ENCODE peak calls at places on chromosomes 2 and 18, in four cellular contexts. Z, A, G and K are unnamed samples.

GRCh38 chr2:28342081-28342967 is 50.3 kb upstream of the FOSL2 start:
- DNase-seq in Z (peak), A (peak), G (peak), K (peak)

GRCh38 chr2:82795446-82795845 is 1663.6 kb downstream of the SUCLG1 start:
- DNase-seq in Z (peak), A (peak), G (no peak), K (no peak)

GRCh38 chr2:2184549-2185249 is 146.4 kb downstream of the MYT1L start:
- DNase-seq in Z (no peak), A (no peak), G (no peak), K (no peak)

GRCh38 chr2:142841788-142842187 is 35.7 kb upstream of the KYNU start:
- DNase-seq in A (no peak), Z (peak), G (no peak), K (no peak)

GRCh38 chr2:218290316-218291261 is 1.7 kb downstream of the TMBIM1 start:
- DNase-seq in A (no peak), G (no peak), Z (no peak), K (no peak)

GRCh38 chr18:24987271-24987932 is 364.6 kb downstream of the ZNF521 start:
- DNase-seq in A (peak), Z (no peak), G (no peak), K (no peak)

GRCh38 chr2:234290671-234291070 is 206.2 kb downstream of the ARL4C start:
- DNase-seq in A (no peak), G (peak), Z (no peak), K (no peak)

GRCh38 chr2:47274054-47274779 is 119.1 kb upstream of the STPG4 start:
- DNase-seq in G (no peak), A (peak), Z (peak), K (no peak)

GRCh38 chr18:64929026-64929425 is 780.1 kb upstream of the LINC00305 start:
- DNase-seq in Z (no peak), A (peak), G (no peak), K (no peak)

GRCh38 chr18:76416935-76417334 is 78.1 kb downstream of the ZNF516 start:
- DNase-seq in G (no peak), A (peak), Z (peak), K (no peak)

GRCh38 chr2:215137741-215138340 is 585 bp downstream of the ABCA12 start:
- DNase-seq in G (no peak), A (peak), Z (peak), K (no peak)

GRCh38 chr18:41244751-41245150 is 710.3 kb upstream of the PIK3C3 start:
- DNase-seq in Z (no peak), A (no peak), G (no peak), K (no peak)

GRCh38 chr2:239116456-239117246 is 268.8 kb downstream of the TWIST2 start:
- DNase-seq in G (no peak), A (peak), Z (peak), K (no peak)

GRCh38 chr2:228599781-228600180 is 418.3 kb upstream of the SPHKAP start:
- DNase-seq in A (no peak), G (no peak), Z (no peak), K (no peak)

GRCh38 chr2:42758341-42758740 is 5.6 kb downstream of the OXER1 start:
- DNase-seq in Z (no peak), A (no peak), G (no peak), K (no peak)

GRCh38 chr2:224971214-224971613 is 71.1 kb downstream of the DOCK10 start:
- DNase-seq in G (peak), A (no peak), Z (no peak), K (peak)

GRCh38 chr2:141362311-141362710 is 768.5 kb downstream of the LRP1B start:
- DNase-seq in A (no peak), G (no peak), Z (no peak), K (no peak)

GRCh38 chr2:96863575-96864342 is 5.9 kb upstream of the ANKRD39 start:
- DNase-seq in A (no peak), Z (no peak), G (no peak), K (no peak)

GRCh38 chr2:96866586-96866985 is 3.3 kb downstream of the SEMA4C start:
- DNase-seq in G (no peak), Z (no peak), A (no peak), K (no peak)

GRCh38 chr2:96866149-96866548 is 3.7 kb downstream of the SEMA4C start:
- DNase-seq in A (no peak), G (no peak), Z (no peak), K (no peak)

GRCh38 chr2:96865654-96866053 is 4.2 kb downstream of the SEMA4C start:
- DNase-seq in A (no peak), Z (no peak), G (no peak), K (no peak)

DNA sequence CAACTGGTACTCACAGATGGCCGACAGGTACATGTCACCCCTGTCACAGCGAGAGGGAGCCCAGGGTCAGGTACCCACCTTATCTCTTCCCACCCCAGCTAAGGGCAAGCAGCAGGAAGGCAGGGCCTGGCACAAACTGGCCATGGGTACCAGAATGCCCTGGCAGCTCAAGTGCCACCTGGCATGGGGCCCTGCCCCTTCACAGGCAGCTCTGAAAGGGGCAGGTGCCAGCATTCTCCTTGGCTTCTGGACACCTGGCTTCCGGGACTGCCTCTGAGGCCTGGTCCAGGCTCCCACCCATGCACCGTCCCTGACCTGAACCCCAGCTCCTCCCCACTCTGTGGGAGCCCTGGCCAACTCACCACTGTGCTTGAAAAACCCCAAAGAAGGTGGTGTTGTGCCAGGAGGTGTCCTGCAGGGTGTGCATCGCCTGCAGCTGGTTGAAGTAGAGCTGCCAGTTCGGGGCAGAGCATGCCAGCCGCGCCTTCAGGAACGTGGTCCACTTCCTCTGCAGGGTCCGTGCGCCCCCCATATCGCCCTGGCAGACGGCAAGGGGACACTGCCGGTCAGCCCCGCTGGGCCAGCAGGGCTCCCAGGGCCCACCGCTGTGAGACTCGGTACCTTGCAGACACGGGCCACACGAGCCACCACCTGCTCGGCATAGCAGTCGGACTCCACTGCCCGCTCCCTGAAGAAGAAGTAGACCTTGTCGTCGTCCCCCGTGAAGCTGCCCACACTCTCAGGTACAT is 5.4 kb downstream of the SEMA4C start:
- DNase-seq in A (no peak), Z (no peak), G (peak), K (no peak)
- TF ChIP-seq CTCF in A (no peak), Z (no peak), G (no peak), K (no peak)

DNA sequence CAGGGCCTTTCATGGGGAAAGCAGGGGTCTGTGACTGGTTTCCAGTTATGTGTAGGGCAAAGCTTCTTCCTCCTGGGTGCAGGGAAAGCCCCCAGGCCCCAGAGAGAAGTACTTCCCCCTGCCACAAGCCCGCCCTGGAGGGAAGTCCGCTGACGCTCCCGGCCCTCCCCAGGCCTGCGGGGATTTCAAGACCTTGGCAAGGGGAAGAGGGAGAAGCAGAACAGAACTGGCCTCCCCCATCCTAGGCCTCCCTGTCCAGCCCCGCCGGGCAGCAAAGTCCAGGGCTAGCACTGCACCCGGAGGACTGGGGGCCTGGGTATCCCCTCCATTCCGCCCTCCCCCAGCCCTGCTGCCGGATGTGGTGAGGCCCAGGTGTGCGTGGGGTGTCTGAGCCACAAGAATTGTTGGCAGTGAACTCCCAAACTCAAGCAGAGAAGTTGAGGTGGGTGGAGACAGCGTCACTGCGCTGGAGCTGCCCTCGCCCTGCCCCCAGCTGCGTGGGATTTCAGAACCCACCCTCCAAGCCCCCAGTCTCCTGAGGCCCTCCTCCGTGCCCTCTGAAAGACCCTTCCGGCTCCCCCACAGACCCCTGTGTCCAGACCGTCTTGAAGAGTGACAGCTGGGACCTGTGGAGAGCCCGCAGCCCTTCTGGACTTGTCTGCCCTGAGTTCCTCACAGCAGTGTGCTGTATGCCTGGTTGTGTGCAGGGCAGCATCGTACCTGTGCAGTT is 1.1 kb upstream of the DUSP2 start:
- DNase-seq in Z (no peak), A (no peak), G (peak), K (no peak)
- H3K4me3 ChIP-seq in Z (no peak), A (no peak), G (peak), K (no peak)

DNA sequence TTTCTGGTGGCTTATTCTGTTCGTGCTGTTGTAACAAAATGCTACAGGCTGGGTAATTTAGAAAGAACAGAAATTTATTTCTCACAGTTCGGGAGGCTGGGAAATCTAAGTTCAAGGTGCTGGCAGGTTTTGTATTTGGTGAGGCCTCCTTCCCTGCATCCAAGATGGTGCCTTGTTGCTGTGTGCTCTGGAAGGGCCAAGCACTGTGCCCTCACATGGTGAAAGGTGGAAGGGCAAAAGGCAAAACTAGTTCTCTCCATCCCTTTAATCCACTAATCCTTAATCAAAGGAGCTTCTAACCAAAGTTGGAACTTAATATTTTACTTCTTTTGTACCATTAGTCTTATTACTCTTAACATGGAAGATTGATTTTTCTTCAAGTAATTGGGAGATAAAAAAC is 7.4 kb downstream of the MRPL19 start:
- DNase-seq in G (no peak), A (no peak), Z (no peak), K (no peak)
- TF ChIP-seq CTCF in G (no peak), A (no peak), Z (peak), K (no peak)

DNA sequence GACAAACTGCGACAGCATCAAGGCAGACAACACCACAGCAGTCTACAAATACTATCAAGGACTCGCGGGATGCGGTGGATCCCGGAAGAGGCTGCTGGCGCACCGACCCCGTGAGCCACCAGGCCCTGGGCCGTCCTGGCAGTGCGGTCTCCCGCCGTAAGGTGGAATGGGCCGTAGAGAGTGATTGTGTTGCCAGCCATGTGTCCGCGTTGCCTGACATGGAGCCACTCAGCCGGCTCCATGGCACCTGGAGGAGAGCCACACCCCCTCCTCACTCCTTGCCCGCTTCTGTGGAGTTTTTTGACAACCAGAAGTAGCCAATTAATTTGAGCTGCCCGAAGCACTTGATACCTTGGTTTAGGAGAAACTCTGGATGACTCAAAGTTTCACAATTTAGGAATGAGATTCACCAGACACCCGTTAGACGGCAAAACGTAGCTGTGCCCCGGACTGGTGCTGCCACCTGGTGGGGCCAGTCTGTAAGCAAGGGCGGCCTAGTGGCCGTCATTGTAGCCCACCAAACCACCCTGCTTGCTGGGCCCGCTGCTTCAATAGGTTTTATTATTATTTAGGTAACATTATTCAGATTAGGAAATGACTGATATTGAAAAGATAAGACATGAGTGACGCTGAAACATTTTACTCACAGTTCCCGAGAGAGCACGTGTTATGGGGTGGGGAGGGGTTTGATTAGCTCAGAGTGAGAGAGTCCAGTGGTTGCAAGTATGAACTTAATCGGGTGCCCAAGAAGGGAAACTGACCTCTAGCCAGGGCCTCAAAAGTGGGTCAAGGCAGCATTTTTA is 10.2 kb upstream of the IMP4 start:
- DNase-seq in Z (peak), A (peak), G (peak), K (peak)
- H3K4me3 ChIP-seq in Z (peak), A (no peak), G (peak), K (no peak)

DNA sequence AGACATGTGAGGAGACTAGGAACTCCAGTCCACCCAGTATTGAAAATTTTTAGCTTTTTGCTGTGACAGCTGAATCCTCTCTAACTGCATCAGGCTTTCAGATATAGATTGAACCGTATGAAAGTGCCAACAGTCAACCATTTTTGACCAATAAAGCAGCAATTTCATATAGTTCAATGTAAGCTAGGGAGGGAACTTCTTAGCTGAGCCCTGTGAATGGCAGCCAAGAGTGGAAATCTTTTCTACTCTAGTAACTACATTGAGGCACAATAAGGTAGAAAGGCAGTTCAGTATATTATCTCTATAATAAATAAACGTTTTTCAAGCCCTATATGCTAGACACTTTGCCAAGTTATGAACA is 96.3 kb upstream of the TANK start:
- DNase-seq in G (no peak), Z (no peak), A (no peak), K (no peak)
- TF ChIP-seq CTCF in G (no peak), Z (no peak), A (no peak), K (peak)

GRCh38 chr18:3342628-3343027 is 80.7 kb downstream of the MYL12B start:
- DNase-seq in Z (no peak), G (no peak), A (no peak), K (no peak)

GRCh38 chr18:3340015-3340681 is 78.2 kb downstream of the MYL12B start:
- DNase-seq in G (no peak), Z (peak), A (no peak), K (no peak)

GRCh38 chr18:3345452-3345851 is 83.5 kb downstream of the MYL12B start:
- DNase-seq in A (no peak), Z (no peak), G (no peak), K (no peak)

GRCh38 chr18:3345885-3346284 is 84.0 kb downstream of the MYL12B start:
- DNase-seq in Z (no peak), G (no peak), A (no peak), K (no peak)

DNA sequence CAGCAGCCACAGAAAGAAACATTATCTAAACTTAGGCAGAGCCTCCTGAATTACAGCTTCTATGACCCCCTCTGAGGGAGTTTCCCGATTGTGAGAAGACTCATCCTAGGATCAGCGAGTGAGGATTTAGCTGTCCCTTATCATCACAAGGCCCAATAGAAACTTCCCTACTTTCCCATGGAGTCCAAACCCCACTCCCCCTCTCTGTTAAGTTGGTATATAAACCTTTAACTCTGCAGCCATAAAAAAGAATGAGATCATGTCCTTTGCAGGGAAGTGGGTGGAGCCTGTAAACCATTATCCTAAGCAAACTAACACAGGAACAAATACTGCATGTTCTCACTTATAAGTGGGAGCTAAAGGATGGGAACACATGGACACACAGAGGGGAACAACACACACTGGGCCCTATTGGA is 78.8 kb downstream of the MYL12B start:
- DNase-seq in G (no peak), Z (no peak), A (no peak), K (no peak)
- H3K4me3 ChIP-seq in G (no peak), Z (no peak), A (no peak), K (no peak)

GRCh38 chr18:34224423-34225217 is at the start of gene NOL4:
- DNase-seq in Z (no peak), G (peak), A (peak), K (peak)
- TF ChIP-seq CTCF in Z (peak), G (no peak), A (peak), K (peak)